ENCODE peak calls at places on chromosomes 6 and 20, in eight cellular contexts. F, I, L, R, S, G, O and C are unnamed samples.

GRCh38 chr6:16669227-16669626 is 92.0 kb downstream of the ATXN1 start:
- DNase-seq in L (peak; percentile 93), S (peak; percentile 71), R (peak; percentile 36), F (no peak), O (no peak), I (peak; percentile 53), G (no peak), C (no peak)

GRCh38 chr20:36717657-36718056 is 28.2 kb downstream of the NDRG3 start:
- DNase-seq in G (no peak), F (no peak), R (no peak), O (no peak), I (peak; percentile 4), L (peak; percentile 50), S (peak; percentile 1), C (no peak)

GRCh38 chr6:89768324-89768723 is 51.3 kb downstream of the MDN1 start:
- DNase-seq in F (no peak), L (no peak), S (no peak), G (no peak), R (no peak), I (no peak), O (no peak), C (no peak)

GRCh38 chr6:26064619-26065257 is 22.5 kb upstream of the HFE start:
- DNase-seq in L (peak; percentile 68), S (peak; percentile 66), I (peak; percentile 31), O (no peak), R (peak; percentile 44), G (peak; percentile 71), F (no peak), C (no peak)

GRCh38 chr20:42714298-42715141 is 475.2 kb downstream of the PTPRT start:
- DNase-seq in R (no peak), S (no peak), O (no peak), F (no peak), L (no peak), I (no peak), G (no peak), C (no peak)

GRCh38 chr6:55822815-55823214 is 52.6 kb downstream of the BMP5 start:
- DNase-seq in F (no peak), O (no peak), R (peak; percentile 7), I (no peak), S (peak; percentile 74), L (no peak), G (no peak), C (no peak)

GRCh38 chr6:29727637-29728036 is 4.4 kb downstream of the HLA-F start:
- DNase-seq in R (no peak), O (no peak), S (no peak), G (no peak), F (no peak), L (no peak), I (no peak), C (peak; percentile 9)

GRCh38 chr20:48295445-48295903 is 510.2 kb upstream of the SULF2 start:
- DNase-seq in R (peak; percentile 97), O (no peak), F (no peak), S (peak; percentile 91), I (no peak), G (peak; percentile 66), L (peak; percentile 98), C (no peak)

GRCh38 chr6:36743032-36743431 is 45.4 kb downstream of the RAB44 start:
- DNase-seq in F (no peak), G (no peak), I (no peak), R (no peak), L (no peak), O (no peak), S (no peak), C (no peak)

GRCh38 chr6:28888097-28888496 is 35.7 kb downstream of the TRIM27 start:
- DNase-seq in G (no peak), O (no peak), F (no peak), I (no peak), L (no peak), S (no peak), R (no peak), C (no peak)

GRCh38 chr6:158708239-158708638 is 58.4 kb downstream of the SYTL3 start:
- DNase-seq in F (no peak), O (no peak), I (no peak), L (no peak), G (no peak), R (no peak), S (no peak), C (no peak)

GRCh38 chr20:35007891-35008290 is 52.2 kb downstream of the MYH7B start:
- DNase-seq in L (no peak), F (no peak), O (no peak), I (no peak), G (no peak), R (no peak), S (no peak), C (no peak)

GRCh38 chr6:2448826-2449571 is 203.6 kb upstream of the GMDS start:
- DNase-seq in S (peak; percentile 62), L (peak; percentile 85), I (no peak), O (no peak), F (no peak), G (peak; percentile 74), R (peak; percentile 68), C (no peak)

GRCh38 chr6:153002613-153003293 is at the start of gene MTRF1L:
- DNase-seq in I (peak; percentile 71), L (peak; percentile 95), R (peak; percentile 90), O (peak; percentile 64), F (peak; percentile 82), S (peak; percentile 96), G (peak; percentile 94), C (peak; percentile 97)

GRCh38 chr6:33815854-33816253 is 12.1 kb upstream of the MLN start:
- DNase-seq in G (no peak), S (peak; percentile 14), I (no peak), L (peak; percentile 36), O (no peak), R (peak; percentile 21), F (no peak), C (no peak)

GRCh38 chr6:170047813-170048212 is 243.1 kb downstream of the DLL1 start:
- DNase-seq in S (no peak), G (no peak), F (no peak), L (no peak), I (no peak), R (no peak), O (no peak), C (no peak)

GRCh38 chr20:32050851-32051556 is 1.0 kb upstream of the HCK start:
- DNase-seq in S (no peak), F (no peak), G (no peak), R (no peak), L (no peak), O (no peak), I (no peak), C (peak; percentile 29)

GRCh38 chr6:25270559-25270958 is 8.6 kb upstream of the CARMIL1 start:
- DNase-seq in I (no peak), R (no peak), L (no peak), S (no peak), F (no peak), G (no peak), O (no peak), C (no peak)

GRCh38 chr6:20056350-20056992 is 155.8 kb downstream of the MBOAT1 start:
- DNase-seq in G (peak; percentile 41), I (no peak), S (peak; percentile 39), F (peak; percentile 8), L (peak; percentile 81), R (peak; percentile 38), O (no peak), C (no peak)

GRCh38 chr6:138054982-138055381 is 52.2 kb downstream of the PERP start:
- DNase-seq in G (no peak), F (no peak), O (no peak), S (no peak), L (no peak), R (no peak), I (no peak), C (no peak)

GRCh38 chr20:16542477-16542876 is 30.8 kb downstream of the KIF16B start:
- DNase-seq in F (no peak), I (no peak), G (no peak), S (no peak), O (no peak), L (no peak), R (no peak), C (no peak)

GRCh38 chr6:107670792-107671199 is 153.3 kb downstream of the SCML4 start:
- DNase-seq in S (peak; percentile 40), O (no peak), R (no peak), G (no peak), F (peak; percentile 66), L (peak; percentile 32), I (no peak), C (peak; percentile 81)

GRCh38 chr20:50172347-50173013 is 18.1 kb upstream of the CEBPB start:
- DNase-seq in L (no peak), G (peak; percentile 68), I (no peak), F (no peak), R (peak; percentile 91), O (peak; percentile 33), S (peak; percentile 79), C (peak; percentile 96)

GRCh38 chr20:54980321-54980960 is 505.0 kb downstream of the DOK5 start:
- DNase-seq in O (no peak), I (no peak), G (peak; percentile 12), S (no peak), F (no peak), L (peak; percentile 44), R (peak; percentile 14), C (no peak)

GRCh38 chr6:19153981-19154295 is 683.2 kb upstream of the ID4 start:
- DNase-seq in L (no peak), R (no peak), G (no peak), F (no peak), O (no peak), S (no peak), I (no peak), C (no peak)

GRCh38 chr6:11535801-11536230 is 1.7 kb upstream of the TMEM170B start:
- DNase-seq in S (peak; percentile 23), L (peak; percentile 86), G (peak; percentile 59), O (no peak), F (no peak), R (peak; percentile 42), I (no peak), C (no peak)

GRCh38 chr6:10684618-10685017 is 9.8 kb downstream of the C6orf52 start:
- DNase-seq in L (no peak), R (no peak), O (no peak), G (no peak), F (no peak), S (no peak), I (no peak), C (no peak)

GRCh38 chr6:56357616-56358373 is 110.4 kb upstream of the COL21A1 start:
- DNase-seq in S (peak; percentile 24), L (peak; percentile 70), I (no peak), G (no peak), R (no peak), F (no peak), O (no peak), C (no peak)

GRCh38 chr20:25353368-25353753 is 37.3 kb downstream of the ABHD12 start:
- DNase-seq in R (no peak), I (no peak), F (no peak), L (no peak), G (no peak), O (no peak), S (no peak), C (no peak)

GRCh38 chr20:3786126-3786484 is 435 bp downstream of the CENPB start:
- DNase-seq in I (no peak), F (no peak), L (peak; percentile 55), O (peak; percentile 21), S (peak; percentile 68), R (no peak), G (peak; percentile 47), C (peak; percentile 91)

GRCh38 chr6:122130026-122130348 is 269.5 kb upstream of the HSF2 start:
- DNase-seq in L (no peak), S (no peak), O (no peak), F (no peak), G (no peak), I (no peak), R (no peak), C (no peak)

GRCh38 chr20:40897177-40897700 is 131.4 kb upstream of the TOP1 start:
- DNase-seq in I (no peak), R (no peak), G (no peak), S (no peak), O (no peak), F (no peak), L (no peak), C (no peak)

GRCh38 chr6:108778421-108779186 is 69.6 kb upstream of the ARMC2 start:
- DNase-seq in O (no peak), G (no peak), S (no peak), I (no peak), F (no peak), R (no peak), L (no peak), C (no peak)

GRCh38 chr6:151661928-151662327 is 145.6 kb upstream of the ESR1 start:
- DNase-seq in R (no peak), O (no peak), S (no peak), F (no peak), I (no peak), L (peak; percentile 10), G (no peak), C (no peak)